ENCODE peak calls at places on chromosome 10, in eight cellular contexts. D, S, W, O, B, J, E and A are unnamed samples.
A peak's percentile ranks its signal among the peaks of the same experiment; 100 is the strongest.

GRCh38 chr10:110311357-110311949 is 6.7 kb upstream of the SMNDC1 start:
- DNase-seq in O (peak; percentile 59), E (peak; percentile 71), S (peak; percentile 35), B (no peak), J (no peak), D (peak; percentile 47), W (peak; percentile 43), A (peak; percentile 80)

GRCh38 chr10:86673216-86673826 is 5.0 kb downstream of the LDB3 start:
- DNase-seq in D (no peak), E (no peak), W (no peak), B (no peak), O (no peak), S (no peak), J (no peak), A (no peak)

GRCh38 chr10:78471723-78472541 is 438.3 kb downstream of the RPS24 start:
- DNase-seq in D (no peak), O (no peak), S (peak; percentile 72), J (no peak), B (no peak), E (peak; percentile 79), W (no peak), A (no peak)

GRCh38 chr10:63412304-63412703 is 53.5 kb downstream of the JMJD1C start:
- DNase-seq in S (no peak), E (no peak), J (no peak), O (no peak), B (no peak), D (no peak), W (no peak), A (no peak)

GRCh38 chr10:102334106-102334505 is 61.4 kb upstream of the NFKB2 start:
- DNase-seq in E (peak; percentile 84), O (peak; percentile 37), B (no peak), W (no peak), S (no peak), D (no peak), J (peak; percentile 70), A (no peak)

GRCh38 chr10:18606051-18606730 is 45.2 kb downstream of the NSUN6 start:
- DNase-seq in B (no peak), S (no peak), D (no peak), W (no peak), J (no peak), O (no peak), E (peak; percentile 32), A (no peak)

GRCh38 chr10:120734476-120735078 is 116.6 kb upstream of the WDR11 start:
- DNase-seq in D (no peak), W (no peak), B (no peak), S (no peak), E (peak; percentile 33), J (no peak), O (no peak), A (no peak)

GRCh38 chr10:97759157-97759980 is 12.4 kb downstream of the SFRP5 start:
- DNase-seq in W (peak; percentile 53), S (peak; percentile 45), J (peak; percentile 85), B (peak; percentile 49), O (peak; percentile 86), E (peak; percentile 83), D (peak; percentile 36), A (peak; percentile 69)

GRCh38 chr10:111077715-111078504 is 1.1 kb downstream of the ADRA2A start:
- DNase-seq in B (peak; percentile 29), E (peak; percentile 25), O (no peak), S (no peak), J (peak; percentile 71), W (peak; percentile 29), D (no peak), A (peak; percentile 57)

GRCh38 chr10:116973946-116974345 is 31.0 kb downstream of the SHTN1 start:
- DNase-seq in B (no peak), S (no peak), O (no peak), E (no peak), W (no peak), D (peak; percentile 42), J (no peak), A (no peak)

GRCh38 chr10:5466451-5466996 is 32.8 kb downstream of the CALML5 start:
- DNase-seq in E (peak; percentile 87), B (no peak), O (peak; percentile 45), J (peak; percentile 84), S (peak; percentile 63), W (peak; percentile 82), D (peak; percentile 86), A (peak; percentile 81)

GRCh38 chr10:79331226-79331625 is 16.0 kb upstream of the PPIF start:
- DNase-seq in J (no peak), W (no peak), B (no peak), S (no peak), O (no peak), E (no peak), D (peak; percentile 68), A (no peak)

GRCh38 chr10:114507449-114507848 is 103.1 kb upstream of the AFAP1L2 start:
- DNase-seq in J (peak; percentile 93), O (no peak), B (no peak), S (no peak), D (peak; percentile 77), W (peak; percentile 93), E (no peak), A (peak; percentile 93)

GRCh38 chr10:60944910-60945297 is 919 bp upstream of the RHOBTB1 start:
- DNase-seq in J (no peak), D (no peak), E (no peak), O (no peak), S (no peak), W (no peak), B (peak; percentile 21), A (no peak)

GRCh38 chr10:77157248-77158019 is 480.2 kb downstream of the KCNMA1 start:
- DNase-seq in J (no peak), E (peak; percentile 83), B (no peak), W (peak; percentile 40), D (peak; percentile 9), O (no peak), S (no peak), A (peak; percentile 66)

GRCh38 chr10:126935263-126935946 is 30.2 kb downstream of the DOCK1 start:
- DNase-seq in J (no peak), S (no peak), E (peak; percentile 34), D (no peak), W (no peak), B (no peak), O (no peak), A (no peak)

GRCh38 chr10:13241613-13242012 is 7.4 kb upstream of the UCMA start:
- DNase-seq in O (no peak), E (no peak), J (no peak), W (no peak), S (no peak), D (no peak), B (no peak), A (no peak)

GRCh38 chr10:111072232-111072631 is 4.6 kb upstream of the ADRA2A start:
- DNase-seq in D (no peak), W (no peak), B (no peak), O (no peak), S (no peak), E (no peak), J (no peak), A (no peak)

GRCh38 chr10:43407148-43407575 is 1.8 kb downstream of the HNRNPF start:
- DNase-seq in J (peak; percentile 85), O (peak; percentile 83), B (peak; percentile 61), W (peak; percentile 73), D (no peak), S (peak; percentile 62), E (peak; percentile 58), A (peak; percentile 80)

GRCh38 chr10:3873728-3874461 is 88.9 kb upstream of the KLF6 start:
- DNase-seq in S (no peak), W (no peak), E (peak; percentile 81), B (no peak), J (no peak), O (peak; percentile 51), D (peak; percentile 69), A (no peak)

GRCh38 chr10:130018253-130018652 is 54.2 kb upstream of the EBF3 start:
- DNase-seq in B (no peak), E (peak; percentile 26), D (no peak), W (no peak), J (no peak), O (no peak), S (no peak), A (no peak)

GRCh38 chr10:100370561-100370975 is 23.5 kb downstream of the SCD start:
- DNase-seq in O (peak; percentile 20), D (peak; percentile 82), E (no peak), B (no peak), S (no peak), J (no peak), W (peak; percentile 52), A (peak; percentile 68)

GRCh38 chr10:13329565-13329964 is 18.5 kb downstream of the SEPHS1 start:
- DNase-seq in J (no peak), B (no peak), W (no peak), S (no peak), E (no peak), D (no peak), O (no peak), A (no peak)

DNA sequence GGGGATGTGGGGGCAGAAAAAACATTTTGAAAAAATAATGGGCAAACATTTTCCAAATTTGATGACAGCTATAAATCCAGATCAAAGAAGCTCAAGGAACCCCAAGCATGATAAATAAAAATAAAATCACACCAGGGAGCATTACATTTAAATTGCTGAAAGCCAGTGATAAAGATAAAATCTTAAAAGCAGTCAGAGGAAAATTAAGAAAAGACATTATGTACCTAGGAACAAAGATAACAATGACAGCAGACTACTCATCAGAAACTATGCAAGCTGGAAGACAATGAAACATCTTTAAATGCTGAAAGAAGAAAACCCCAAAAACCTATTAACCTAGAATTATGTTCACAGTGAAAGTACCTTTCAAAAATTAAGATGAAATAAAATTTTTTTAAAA is 23.3 kb downstream of the NEUROG3 start:
- DNase-seq in D (no peak), W (no peak), E (no peak), J (no peak), O (no peak), S (no peak), B (no peak), A (no peak)
- H3K36me3 ChIP-seq in D (no peaks in the 10 kb centered on the region), W (no peaks in the 10 kb centered on the region), E (no peaks in the 10 kb centered on the region), J (no peaks in the 10 kb centered on the region), O (no peaks in the 10 kb centered on the region), S (no peaks in the 10 kb centered on the region), B (no peaks in the 10 kb centered on the region), A (no peaks in the 10 kb centered on the region)

GRCh38 chr10:106571216-106571954 is 593.1 kb downstream of the SORCS1 start:
- DNase-seq in W (no peak), D (no peak), O (peak; percentile 3), S (no peak), E (peak; percentile 73), B (no peak), J (no peak), A (no peak)
- TF ChIP-seq CTCF in W (no peak), D (peak; percentile 40), O (peak; percentile 18), S (no peak), E (peak; percentile 68), B (no peak), J (peak; percentile 31), A (no peak)

GRCh38 chr10:75648854-75649253 is 217.4 kb downstream of the LRMDA start:
- DNase-seq in D (no peak), W (no peak), O (no peak), E (no peak), B (no peak), S (no peak), J (no peak), A (no peak)
- H3K4me1 ChIP-seq in D (peaks cover 8% of the 10 kb centered on the region), W (no peaks in the 10 kb centered on the region), O (peaks cover 6% of the 10 kb centered on the region), E (peaks cover 7% of the 10 kb centered on the region), B (no peaks in the 10 kb centered on the region), S (peaks cover 18% of the 10 kb centered on the region), J (no peaks in the 10 kb centered on the region), A (no peaks in the 10 kb centered on the region)

DNA sequence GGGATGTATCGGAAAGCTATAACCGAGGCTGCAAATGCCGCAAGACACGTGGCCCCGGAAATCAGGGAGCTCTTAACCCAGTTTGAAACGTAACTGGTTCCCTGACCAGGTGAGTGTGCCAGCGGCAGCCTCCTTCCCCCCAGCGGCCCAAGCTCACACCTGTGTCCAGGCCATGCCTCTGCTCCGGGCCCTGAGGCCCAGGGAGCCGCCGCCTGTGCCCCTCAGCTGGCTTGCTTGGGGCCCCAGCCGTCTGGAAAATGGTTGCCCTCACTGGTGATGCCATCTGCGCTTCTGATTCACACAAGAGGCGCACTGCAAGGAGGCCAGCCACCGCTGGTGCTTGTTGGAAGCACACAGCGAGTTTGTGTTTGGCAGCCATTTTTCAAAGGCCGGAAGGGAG is 9.2 kb downstream of the PWWP2B start:
- DNase-seq in B (no peak), O (no peak), S (no peak), D (no peak), J (no peak), W (no peak), E (no peak), A (peak; percentile 35)
- H3K36me3 ChIP-seq in B (no peaks in the 10 kb centered on the region), O (peaks cover 6% of the 10 kb centered on the region), S (no peaks in the 10 kb centered on the region), D (no peaks in the 10 kb centered on the region), J (peaks cover 21% of the 10 kb centered on the region), W (peaks cover 21% of the 10 kb centered on the region), E (peaks cover 10% of the 10 kb centered on the region), A (peaks cover 7% of the 10 kb centered on the region)